ENCODE peak calls at places on chromosome 13, in five cellular contexts. Y is K562, A is GM12878, Q is HCT116, F is H1. W is an unnamed sample.

GRCh38 chr13:30442854-30443379 is 20.6 kb downstream of the UBE2L5 start:
- DNase-seq in A (peak), F (no peak), Q (no peak), Y (no peak), W (no peak)

GRCh38 chr13:102667911-102668310 is 26.9 kb downstream of the METTL21C start:
- DNase-seq in Q (no peak), Y (no peak), A (no peak), F (no peak), W (no peak)

GRCh38 chr13:26531751-26532150 is 25.7 kb upstream of the WASF3 start:
- DNase-seq in A (no peak), F (no peak), Y (no peak), Q (no peak), W (no peak)

GRCh38 chr13:106145997-106146864 is 389.2 kb downstream of the EFNB2 start:
- DNase-seq in F (no peak), Y (no peak), A (no peak), Q (no peak), W (no peak)

GRCh38 chr13:43388282-43389034 is 365.1 kb downstream of the DNAJC15 start:
- DNase-seq in Q (peak), F (no peak), A (no peak), Y (no peak), W (no peak)

GRCh38 chr13:113920173-113920572 is 53.7 kb downstream of the C13orf46 start:
- DNase-seq in Q (no peak), A (no peak), Y (no peak), F (no peak), W (no peak)

GRCh38 chr13:40442826-40443225 is 223.6 kb downstream of the FOXO1 start:
- DNase-seq in F (no peak), Q (no peak), A (no peak), Y (no peak), W (no peak)

GRCh38 chr13:99218969-99219368 is 18.3 kb downstream of the UBAC2 start:
- DNase-seq in A (peak), Y (no peak), F (no peak), Q (no peak), W (no peak)

GRCh38 chr13:51225034-51225433 is 2.8 kb downstream of the FAM124A start:
- DNase-seq in Q (no peak), Y (no peak), A (no peak), F (no peak), W (no peak)

GRCh38 chr13:113651511-113652403 is 6.2 kb downstream of the ATP4B start:
- DNase-seq in Q (no peak), A (no peak), Y (no peak), F (no peak), W (no peak)

GRCh38 chr13:33509642-33510229 is 224.2 kb upstream of the STARD13 start:
- DNase-seq in F (no peak), A (no peak), Y (no peak), Q (no peak), W (no peak)

GRCh38 chr13:65725001-65725400 is 1505.1 kb downstream of the PCDH9 start:
- DNase-seq in A (no peak), Q (no peak), Y (peak), F (no peak), W (no peak)

GRCh38 chr13:28043224-28043623 is 54.7 kb upstream of the URAD start:
- DNase-seq in Q (no peak), F (no peak), A (no peak), Y (no peak), W (no peak)

GRCh38 chr13:112711528-112712265 is 21.9 kb downstream of the ATP11A start:
- DNase-seq in Q (peak), A (no peak), Y (peak), F (peak), W (no peak)

GRCh38 chr13:28299941-28300340 is 161.6 kb downstream of the PAN3 start:
- DNase-seq in Y (no peak), Q (no peak), F (no peak), A (no peak), W (no peak)

GRCh38 chr13:49908637-49909036 is 27.5 kb downstream of the SPRYD7 start:
- DNase-seq in Q (peak), F (no peak), Y (peak), A (no peak), W (no peak)

GRCh38 chr13:98890920-98891319 is 86.9 kb downstream of the DOCK9 start:
- DNase-seq in F (no peak), Q (no peak), Y (no peak), A (no peak), W (no peak)

GRCh38 chr13:93751117-93751516 is 524.5 kb downstream of the GPC6 start:
- DNase-seq in A (no peak), Q (no peak), Y (no peak), F (no peak), W (no peak)

GRCh38 chr13:97266328-97266727 is 44.2 kb downstream of the MBNL2 start:
- DNase-seq in Y (no peak), F (no peak), Q (no peak), A (no peak), W (no peak)
- H3K4me2 ChIP-seq in Y (no peak), F (peak), Q (peak), A (no peak), W (peak)

GRCh38 chr13:19596960-19597361 is 35.6 kb upstream of the TPTE2 start:
- DNase-seq in F (no peak), A (no peak), Y (no peak), Q (peak), W (no peak)
- TF ChIP-seq YY1 in F (no peak), A (no peak), Y (no peak), Q (no peak), W (no peak)

DNA sequence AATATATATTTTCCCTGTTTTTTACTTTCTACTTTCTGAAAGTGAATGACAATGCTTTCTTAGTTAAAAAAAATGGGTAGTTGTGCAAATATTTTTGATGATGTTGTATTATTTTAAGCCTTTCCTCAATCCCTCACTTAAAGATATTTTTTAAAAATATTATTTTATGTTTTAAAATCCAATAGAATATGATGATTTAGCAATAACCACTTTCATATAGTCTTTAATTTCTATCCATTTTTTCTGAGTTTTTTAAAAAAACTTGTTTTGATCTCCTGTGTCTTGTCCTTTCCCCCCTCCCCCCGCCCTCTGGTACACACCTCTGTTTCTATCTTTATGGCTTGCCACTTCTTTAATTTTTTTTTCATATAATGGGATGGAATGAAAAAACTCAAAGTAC is 362.0 kb upstream of the SLITRK6 start:
- DNase-seq in Q (no peak), F (no peak), Y (no peak), A (no peak), W (no peak)
- H3K4me2 ChIP-seq in Q (no peak), F (no peak), Y (no peak), A (no peak), W (no peak)

GRCh38 chr13:24605923-24606372 is 74.3 kb upstream of the ATP12A start:
- DNase-seq in F (peak), A (no peak), Y (peak), Q (peak), W (no peak)
- TF ChIP-seq YY1 in F (no peak), A (no peak), Y (no peak), Q (no peak), W (no peak)

GRCh38 chr13:36345438-36346221 is 564 bp downstream of the SPART start:
- DNase-seq in Y (peak), F (peak), A (no peak), Q (no peak), W (no peak)
- H3K4me2 ChIP-seq in Y (peak), F (peak), A (peak), Q (no peak), W (peak)

GRCh38 chr13:100506600-100507422 is 81.8 kb downstream of the GGACT start:
- DNase-seq in A (no peak), F (no peak), Y (no peak), Q (no peak), W (no peak)

GRCh38 chr13:100508391-100508790 is 80.2 kb downstream of the GGACT start:
- DNase-seq in Y (no peak), A (no peak), Q (no peak), F (no peak), W (no peak)

GRCh38 chr13:100511422-100511821 is 77.2 kb downstream of the GGACT start:
- DNase-seq in Y (no peak), A (no peak), F (no peak), Q (no peak), W (no peak)

GRCh38 chr13:100510208-100510997 is 78.2 kb downstream of the GGACT start:
- DNase-seq in F (no peak), A (no peak), Y (no peak), Q (no peak), W (peak)

GRCh38 chr13:100508996-100509395 is 79.6 kb downstream of the GGACT start:
- DNase-seq in Q (no peak), A (no peak), Y (no peak), F (no peak), W (no peak)
- TF ChIP-seq YY1 in Q (no peak), A (no peak), Y (no peak), F (no peak), W (no peak)

GRCh38 chr13:76012091-76012721 is 376.1 kb downstream of the LMO7 start:
- DNase-seq in F (no peak), A (no peak), Q (no peak), Y (no peak), W (no peak)
- H3K4me2 ChIP-seq in F (no peak), A (no peak), Q (no peak), Y (no peak), W (peak)

GRCh38 chr13:42071667-42072419 is 23.4 kb downstream of the DGKH start:
- DNase-seq in Q (no peak), Y (no peak), F (no peak), A (no peak), W (no peak)

GRCh38 chr13:42066542-42066941 is 18.1 kb downstream of the DGKH start:
- DNase-seq in A (no peak), F (no peak), Y (no peak), Q (no peak), W (no peak)

GRCh38 chr13:42065414-42065813 is 17.0 kb downstream of the DGKH start:
- DNase-seq in A (no peak), F (no peak), Y (no peak), Q (no peak), W (no peak)

GRCh38 chr13:42064966-42065365 is 16.5 kb downstream of the DGKH start:
- DNase-seq in Q (no peak), F (no peak), A (no peak), Y (no peak), W (no peak)

GRCh38 chr13:42068886-42069285 is 20.4 kb downstream of the DGKH start:
- DNase-seq in Y (no peak), A (no peak), F (no peak), Q (no peak), W (no peak)
- TF ChIP-seq YY1 in Y (no peak), A (no peak), F (no peak), Q (no peak), W (no peak)